ENCODE peak calls at places on chromosome X, in nine cellular contexts. G is tibial artery, T is left lung, E is colonic mucosa, U is HCT116, J is Panc1, X is mammary epithelial cell, S is breast epithelium, N is bronchial epithelial cell. A is an unnamed sample.

GRCh38 chrX:129701624-129702069 is 37.1 kb upstream of the XPNPEP2 start:
- DNase-seq in G (peak), T (no peak), E (peak), U (no peak), J (no peak), X (no peak), S (no peak), N (no peak), A (no peak)

GRCh38 chrX:40908857-40909475 is 173.6 kb upstream of the MED14 start:
- DNase-seq in G (no peak), T (no peak), E (no peak), U (peak), J (no peak), X (peak), S (no peak), N (peak), A (no peak)

GRCh38 chrX:107537815-107538214 is 88.4 kb downstream of the FRMPD3 start:
- DNase-seq in G (no peak), T (no peak), E (peak), U (peak), J (peak), X (peak), S (no peak), N (peak), A (no peak)

GRCh38 chrX:83508006-83508405 is at the start of gene POU3F4:
- DNase-seq in G (no peak), T (no peak), E (no peak), U (no peak), J (no peak), X (no peak), S (no peak), N (no peak), A (no peak)

GRCh38 chrX:20421275-20421674 is 154.6 kb upstream of the RPS6KA3 start:
- DNase-seq in G (no peak), T (no peak), E (no peak), U (no peak), J (no peak), X (no peak), S (no peak), N (no peak), A (no peak)

GRCh38 chrX:19640693-19641374 is 125.5 kb upstream of the MAP3K15 start:
- DNase-seq in G (no peak), T (no peak), E (no peak), U (no peak), J (no peak), X (no peak), S (no peak), N (no peak), A (no peak)

GRCh38 chrX:118325453-118325852 is 20.5 kb upstream of the WDR44 start:
- DNase-seq in G (no peak), T (no peak), E (no peak), U (no peak), J (no peak), X (no peak), S (no peak), N (peak), A (no peak)

GRCh38 chrX:41781500-41781899 is 57.5 kb downstream of the GPR82 start:
- DNase-seq in G (no peak), T (no peak), E (no peak), U (peak), J (peak), X (peak), S (no peak), N (peak), A (peak)

GRCh38 chrX:119870626-119871131 is 854 bp downstream of the RNF113A start:
- DNase-seq in G (no peak), T (no peak), E (peak), U (no peak), J (no peak), X (peak), S (no peak), N (no peak), A (no peak)

GRCh38 chrX:1185556-1185955 is 26.9 kb downstream of the CRLF2 start:
- DNase-seq in G (no peak), T (no peak), E (no peak), U (no peak), J (no peak), X (no peak), S (peak), N (no peak), A (no peak)

GRCh38 chrX:21655901-21656586 is 2.1 kb downstream of the KLHL34 start:
- DNase-seq in G (no peak), T (peak), E (no peak), U (no peak), J (no peak), X (no peak), S (no peak), N (no peak), A (no peak)

GRCh38 chrX:48472225-48472624 is 2.2 kb upstream of the SLC38A5 start:
- DNase-seq in G (no peak), T (no peak), E (no peak), U (no peak), J (no peak), X (no peak), S (no peak), N (no peak), A (no peak)

GRCh38 chrX:49704692-49705404 is 9.1 kb upstream of the PAGE1 start:
- DNase-seq in G (no peak), T (no peak), E (no peak), U (no peak), J (no peak), X (no peak), S (no peak), N (no peak), A (no peak)

GRCh38 chrX:39874202-39874816 is 223.4 kb downstream of the BCOR start:
- DNase-seq in G (no peak), T (no peak), E (no peak), U (no peak), J (no peak), X (peak), S (no peak), N (peak), A (no peak)

GRCh38 chrX:19799319-19800182 is 87.8 kb downstream of the SH3KBP1 start:
- DNase-seq in G (no peak), T (no peak), E (no peak), U (no peak), J (no peak), X (no peak), S (no peak), N (peak), A (no peak)

GRCh38 chrX:666762-667161 is 36.2 kb downstream of the SHOX start:
- DNase-seq in G (no peak), T (no peak), E (no peak), U (no peak), J (no peak), X (no peak), S (no peak), N (no peak), A (no peak)

GRCh38 chrX:153667931-153668396 is 5.6 kb downstream of the PNCK start:
- DNase-seq in G (peak), T (peak), E (peak), U (peak), J (peak), X (peak), S (peak), N (peak), A (no peak)

GRCh38 chrX:36562986-36563385 is 445.2 kb upstream of the FAM47C start:
- DNase-seq in G (no peak), T (no peak), E (no peak), U (no peak), J (no peak), X (no peak), S (no peak), N (no peak), A (no peak)
- H3K4me3 ChIP-seq in G (no peak), T (no peak), E (no peak), U (no peak), J (no peak), X (no peak), S (no peak), N (no peak), A (no peak)

GRCh38 chrX:56783450-56783831 is 54.4 kb downstream of the NBDY start:
- DNase-seq in G (no peak), T (no peak), E (peak), U (no peak), J (no peak), X (peak), S (no peak), N (no peak), A (no peak)
- H3K4me3 ChIP-seq in G (no peak), T (no peak), E (peak), U (no peak), J (no peak), X (peak), S (peak), N (no peak), A (no peak)

GRCh38 chrX:78945186-78945912 is at the start of gene P2RY10:
- DNase-seq in G (no peak), T (no peak), E (no peak), U (no peak), J (no peak), X (no peak), S (no peak), N (no peak), A (no peak)
- H3K4me3 ChIP-seq in G (no peak), T (no peak), E (no peak), U (no peak), J (no peak), X (no peak), S (no peak), N (no peak), A (no peak)

GRCh38 chrX:64977051-64977450 is 801 bp upstream of the ZC4H2 start:
- DNase-seq in G (no peak), T (no peak), E (no peak), U (no peak), J (no peak), X (peak), S (no peak), N (peak), A (no peak)

GRCh38 chrX:64975989-64976672 is at the start of gene ZC4H2:
- DNase-seq in G (peak), T (peak), E (peak), U (peak), J (peak), X (peak), S (peak), N (peak), A (peak)

GRCh38 chrX:64977830-64978229 is 1.6 kb upstream of the ZC4H2 start:
- DNase-seq in G (no peak), T (no peak), E (no peak), U (no peak), J (no peak), X (peak), S (no peak), N (peak), A (no peak)

GRCh38 chrX:64975491-64975890 is 759 bp downstream of the ZC4H2 start:
- DNase-seq in G (peak), T (peak), E (peak), U (no peak), J (no peak), X (peak), S (no peak), N (peak), A (no peak)

GRCh38 chrX:64976673-64977040 is 407 bp upstream of the ZC4H2 start:
- DNase-seq in G (no peak), T (no peak), E (no peak), U (no peak), J (no peak), X (no peak), S (no peak), N (no peak), A (no peak)
- H3K4me3 ChIP-seq in G (peak), T (peak), E (peak), U (peak), J (peak), X (no peak), S (peak), N (peak), A (peak)

DNA sequence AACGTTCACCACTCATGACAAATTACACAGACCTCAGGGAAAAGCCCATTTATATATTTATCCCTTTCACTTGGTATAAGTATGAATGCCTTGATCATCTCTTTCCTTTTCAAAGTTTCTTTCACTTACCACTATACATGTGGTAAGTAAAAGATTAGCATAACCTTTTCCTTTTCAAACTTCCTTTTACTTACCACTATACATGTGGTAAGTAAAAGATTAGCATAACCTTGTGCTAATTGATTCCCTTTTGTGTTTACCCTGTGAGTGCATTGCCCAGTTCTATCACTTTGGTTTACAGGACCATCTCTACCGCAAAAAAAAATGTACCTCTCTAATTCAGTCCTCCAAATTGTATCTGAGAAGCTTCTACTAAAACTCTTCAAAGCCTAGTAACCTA is 32.7 kb upstream of the TCEANC start:
- DNase-seq in G (no peak), T (no peak), E (no peak), U (no peak), J (no peak), X (no peak), S (no peak), N (no peak), A (no peak)
- H3K4me3 ChIP-seq in G (no peak), T (no peak), E (no peak), U (no peak), J (no peak), X (no peak), S (no peak), N (no peak), A (no peak)

GRCh38 chrX:130885508-130885907 is 17.5 kb downstream of the ENOX2 start:
- DNase-seq in G (no peak), T (no peak), E (no peak), U (no peak), J (no peak), X (no peak), S (no peak), N (no peak), A (no peak)
- H3K4me3 ChIP-seq in G (peak), T (no peak), E (no peak), U (no peak), J (no peak), X (no peak), S (no peak), N (no peak), A (no peak)

GRCh38 chrX:97563531-97564133 is 679.9 kb downstream of the RPA4 start:
- DNase-seq in G (no peak), T (no peak), E (peak), U (no peak), J (no peak), X (peak), S (no peak), N (peak), A (no peak)
- H3K4me3 ChIP-seq in G (peak), T (peak), E (peak), U (no peak), J (peak), X (peak), S (peak), N (peak), A (no peak)